ENCODE peak calls at places on chromosomes 16 and 17, in six cellular contexts. J, Z, Q, Y, U and I are unnamed samples.

GRCh38 chr17:77504652-77505459 is 364.1 kb downstream of the SEC14L1 start:
- DNase-seq in J (no peak), Z (no peak), Q (no peak), Y (no peak), U (peak; percentile 45), I (no peak)

GRCh38 chr17:34647511-34647910 is 68.1 kb downstream of the TMEM132E start:
- DNase-seq in J (no peak), Z (no peak), Q (no peak), Y (no peak), U (no peak), I (no peak)

GRCh38 chr17:40309031-40309937 is at the start of gene RARA:
- DNase-seq in J (no peak), Z (peak; percentile 60), Q (peak; percentile 56), Y (peak; percentile 54), U (peak; percentile 96), I (peak; percentile 47)

GRCh38 chr16:4402439-4403132 is 13.8 kb downstream of the CORO7 start:
- DNase-seq in J (no peak), Z (peak; percentile 79), Q (peak; percentile 83), Y (no peak), U (peak; percentile 96), I (peak; percentile 68)

GRCh38 chr17:31722251-31723056 is 136.6 kb downstream of the COPRS start:
- DNase-seq in J (no peak), Z (peak; percentile 9), Q (peak; percentile 65), Y (no peak), U (no peak), I (no peak)

GRCh38 chr17:28716740-28717577 is 709 bp downstream of the RAB34 start:
- DNase-seq in J (no peak), Z (no peak), Q (peak; percentile 64), Y (no peak), U (peak; percentile 79), I (no peak)

GRCh38 chr16:78072275-78072674 is 27.2 kb upstream of the WWOX start:
- DNase-seq in J (no peak), Z (peak; percentile 3), Q (no peak), Y (no peak), U (peak; percentile 76), I (peak; percentile 41)

GRCh38 chr16:88742896-88743605 is 36.7 kb downstream of the CTU2 start:
- DNase-seq in J (no peak), Z (no peak), Q (no peak), Y (no peak), U (no peak), I (no peak)

GRCh38 chr16:15610369-15610871 is 32.5 kb downstream of the MARF1 start:
- DNase-seq in J (no peak), Z (no peak), Q (no peak), Y (no peak), U (no peak), I (no peak)

GRCh38 chr16:89862732-89863131 is 10.7 kb upstream of the TCF25 start:
- DNase-seq in J (no peak), Z (no peak), Q (no peak), Y (no peak), U (no peak), I (no peak)

GRCh38 chr16:71504901-71505300 is 15.8 kb upstream of the ZNF19 start:
- DNase-seq in J (no peak), Z (peak; percentile 32), Q (no peak), Y (peak; percentile 74), U (no peak), I (no peak)

GRCh38 chr17:48726916-48727286 is 1.6 kb downstream of the HOXB13 start:
- DNase-seq in J (no peak), Z (no peak), Q (no peak), Y (no peak), U (peak; percentile 64), I (no peak)

GRCh38 chr17:836154-836553 is 54.0 kb downstream of the MRM3 start:
- DNase-seq in J (no peak), Z (peak; percentile 9), Q (no peak), Y (no peak), U (no peak), I (no peak)

GRCh38 chr17:45291170-45291805 is 25.5 kb downstream of the MAP3K14 start:
- DNase-seq in J (no peak), Z (peak; percentile 63), Q (peak; percentile 20), Y (no peak), U (no peak), I (no peak)

GRCh38 chr17:9522074-9522473 is 53.5 kb downstream of the STX8 start:
- DNase-seq in J (no peak), Z (peak; percentile 21), Q (no peak), Y (no peak), U (peak; percentile 68), I (peak; percentile 14)

GRCh38 chr16:79163666-79164377 is 436.7 kb downstream of the MAF start:
- DNase-seq in J (no peak), Z (no peak), Q (no peak), Y (no peak), U (no peak), I (no peak)

GRCh38 chr16:4346205-4346781 is 4.8 kb downstream of the PAM16 start:
- DNase-seq in J (no peak), Z (no peak), Q (no peak), Y (no peak), U (no peak), I (no peak)

GRCh38 chr17:76146053-76146875 is 5.2 kb upstream of the FOXJ1 start:
- DNase-seq in J (no peak), Z (no peak), Q (peak; percentile 66), Y (no peak), U (peak; percentile 53), I (no peak)

GRCh38 chr17:17765921-17766320 is 70.9 kb downstream of the SREBF1 start:
- DNase-seq in J (no peak), Z (no peak), Q (no peak), Y (no peak), U (no peak), I (no peak)

GRCh38 chr17:56635640-56636039 is 42.1 kb downstream of the NOG start:
- DNase-seq in J (no peak), Z (no peak), Q (no peak), Y (peak; percentile 79), U (no peak), I (no peak)

GRCh38 chr17:49349535-49349934 is 12.5 kb downstream of the ZNF652 start:
- DNase-seq in J (no peak), Z (no peak), Q (no peak), Y (no peak), U (no peak), I (no peak)

GRCh38 chr16:1530349-1530882 is 3.0 kb upstream of the TMEM204 start:
- DNase-seq in J (no peak), Z (no peak), Q (no peak), Y (no peak), U (no peak), I (no peak)

GRCh38 chr17:31078290-31078689 is 16.5 kb upstream of the NF1 start:
- DNase-seq in J (no peak), Z (no peak), Q (no peak), Y (no peak), U (no peak), I (no peak)

GRCh38 chr16:1825864-1826690 is 548 bp downstream of the HAGH start:
- DNase-seq in J (no peak), Z (peak; percentile 74), Q (peak; percentile 69), Y (no peak), U (peak; percentile 68), I (peak; percentile 70)

GRCh38 chr17:50196036-50196435 is 5.4 kb downstream of the COL1A1 start:
- DNase-seq in J (no peak), Z (no peak), Q (no peak), Y (no peak), U (no peak), I (no peak)

GRCh38 chr16:21523411-21524067 is 75.8 kb upstream of the METTL9 start:
- DNase-seq in J (no peak), Z (no peak), Q (no peak), Y (peak; percentile 32), U (peak; percentile 65), I (no peak)

GRCh38 chr17:14580494-14580893 is 279.6 kb downstream of the HS3ST3B1 start:
- DNase-seq in J (no peak), Z (no peak), Q (no peak), Y (no peak), U (peak; percentile 39), I (no peak)

GRCh38 chr17:6940186-6940649 is 55.6 kb upstream of the ALOX12 start:
- DNase-seq in J (no peak), Z (no peak), Q (no peak), Y (no peak), U (no peak), I (no peak)

GRCh38 chr17:6930754-6931153 is 65.1 kb upstream of the ALOX12 start:
- DNase-seq in J (no peak), Z (no peak), Q (no peak), Y (no peak), U (no peak), I (no peak)

GRCh38 chr17:6941989-6942388 is 53.9 kb upstream of the ALOX12 start:
- DNase-seq in J (no peak), Z (no peak), Q (no peak), Y (no peak), U (peak; percentile 58), I (no peak)

GRCh38 chr17:6938637-6939036 is 57.2 kb upstream of the ALOX12 start:
- DNase-seq in J (no peak), Z (no peak), Q (no peak), Y (no peak), U (no peak), I (no peak)

GRCh38 chr17:6936370-6937028 is 59.4 kb upstream of the ALOX12 start:
- DNase-seq in J (no peak), Z (peak; percentile 23), Q (peak; percentile 32), Y (no peak), U (no peak), I (no peak)
- TF ChIP-seq CTCF in J (no peak), Z (no peak), Q (no peak), Y (no peak), U (no peak), I (no peak)

GRCh38 chr17:61410100-61410551 is 10.5 kb downstream of the TBX2 start:
- DNase-seq in J (no peak), Z (no peak), Q (no peak), Y (no peak), U (no peak), I (no peak)

GRCh38 chr17:61411114-61411943 is 11.7 kb downstream of the TBX2 start:
- DNase-seq in J (no peak), Z (no peak), Q (peak; percentile 63), Y (peak; percentile 52), U (peak; percentile 94), I (peak; percentile 75)

GRCh38 chr17:61410555-61411089 is 11.0 kb downstream of the TBX2 start:
- DNase-seq in J (no peak), Z (peak; percentile 53), Q (peak; percentile 65), Y (no peak), U (peak; percentile 98), I (no peak)

GRCh38 chr17:61408151-61409041 is 8.8 kb downstream of the TBX2 start:
- DNase-seq in J (no peak), Z (no peak), Q (peak; percentile 14), Y (no peak), U (peak; percentile 69), I (no peak)

GRCh38 chr17:61409301-61410099 is 9.9 kb downstream of the TBX2 start:
- DNase-seq in J (no peak), Z (peak; percentile 48), Q (peak; percentile 64), Y (no peak), U (peak; percentile 87), I (peak; percentile 88)
- H3K27me3 ChIP-seq in J (peaks cover 14% of the 10 kb centered on the region), Z (peaks cover 33% of the 10 kb centered on the region), Q (peaks cover 13% of the 10 kb centered on the region), Y (no peaks in the 10 kb centered on the region), U (peaks cover 98% of the 10 kb centered on the region), I (no peaks in the 10 kb centered on the region)

GRCh38 chr17:37535906-37536305 is 46.2 kb downstream of the DUSP14 start:
- DNase-seq in J (no peak), Z (no peak), Q (no peak), Y (no peak), U (no peak), I (no peak)
- H3K36me3 ChIP-seq in J (peaks cover 4% of the 10 kb centered on the region), Z (peaks cover 39% of the 10 kb centered on the region), Q (peaks cover 66% of the 10 kb centered on the region), Y (peaks cover 11% of the 10 kb centered on the region), U (peaks cover 82% of the 10 kb centered on the region), I (peaks cover 2% of the 10 kb centered on the region)

GRCh38 chr17:81393684-81394376 is 1.4 kb upstream of the BAHCC1 start:
- DNase-seq in J (peak; percentile 88), Z (peak; percentile 100), Q (peak; percentile 100), Y (peak; percentile 92), U (peak; percentile 100), I (peak; percentile 100)
- TF ChIP-seq CTCF in J (peak; percentile 17), Z (no peak), Q (no peak), Y (no peak), U (peak; percentile 57), I (no peak)